ENCODE peak calls at places on chromosomes 16 and 17, in six cellular contexts. S, M, W, L, D and G are unnamed samples.

GRCh38 chr17:60729854-60730253 is 52.2 kb downstream of the BCAS3 start:
- DNase-seq in W (peak), M (no peak), D (no peak), S (no peak), L (no peak), G (no peak)

GRCh38 chr17:32878211-32878610 is 1.3 kb upstream of the MYO1D start:
- DNase-seq in L (no peak), W (peak), D (peak), M (no peak), S (no peak), G (no peak)

GRCh38 chr16:8943001-8943763 is 20.5 kb downstream of the USP7 start:
- DNase-seq in S (no peak), L (no peak), M (no peak), W (no peak), D (no peak), G (no peak)

GRCh38 chr17:61410555-61411089 is 11.0 kb downstream of the TBX2 start:
- DNase-seq in L (peak), M (peak), W (peak), S (peak), D (peak), G (peak)

GRCh38 chr17:28911411-28912045 is 8.6 kb upstream of the DHRS13 start:
- DNase-seq in W (no peak), L (no peak), D (no peak), S (no peak), M (no peak), G (no peak)

GRCh38 chr17:49469831-49470568 is 25.1 kb upstream of the NGFR start:
- DNase-seq in M (no peak), W (no peak), L (no peak), S (no peak), D (no peak), G (no peak)

GRCh38 chr17:70172921-70173320 is 3.6 kb downstream of the KCNJ2 start:
- DNase-seq in S (no peak), D (no peak), W (peak), M (no peak), L (no peak), G (no peak)

GRCh38 chr17:45143767-45144198 is 4.5 kb upstream of the HEXIM1 start:
- DNase-seq in M (no peak), W (peak), S (peak), L (peak), D (peak), G (no peak)

GRCh38 chr16:56604966-56605365 is 3.4 kb upstream of the MT2A start:
- DNase-seq in L (no peak), W (no peak), M (no peak), D (no peak), S (no peak), G (no peak)

GRCh38 chr16:56643080-56643778 is 4.8 kb downstream of the MT1A start:
- DNase-seq in M (no peak), L (peak), S (peak), D (peak), W (no peak), G (peak)

GRCh38 chr16:89531821-89532526 is 23.8 kb downstream of the SPG7 start:
- DNase-seq in L (no peak), W (no peak), M (no peak), D (no peak), S (no peak), G (no peak)

GRCh38 chr17:48751172-48751571 is 22.6 kb upstream of the HOXB13 start:
- DNase-seq in M (no peak), D (no peak), L (no peak), S (no peak), W (no peak), G (no peak)

GRCh38 chr17:74408830-74409229 is 23.1 kb upstream of the GPRC5C start:
- DNase-seq in W (no peak), M (no peak), D (no peak), S (no peak), L (no peak), G (no peak)

GRCh38 chr17:44324092-44324570 is 492 bp downstream of the SLC25A39 start:
- DNase-seq in M (peak), D (no peak), W (no peak), S (no peak), L (no peak), G (no peak)

GRCh38 chr17:45132569-45133463 is 501 bp upstream of the PLCD3 start:
- DNase-seq in S (peak), W (peak), L (peak), M (peak), D (peak), G (peak)

GRCh38 chr17:19958023-19958422 is 19.6 kb downstream of the AKAP10 start:
- DNase-seq in D (peak), L (no peak), S (no peak), W (peak), M (no peak), G (no peak)

GRCh38 chr16:85508388-85508787 is 104.7 kb upstream of the GSE1 start:
- DNase-seq in S (no peak), D (no peak), W (no peak), M (no peak), L (no peak), G (no peak)

GRCh38 chr17:56257075-56257474 is 103.8 kb downstream of the ANKFN1 start:
- DNase-seq in W (no peak), S (no peak), D (no peak), L (no peak), M (no peak), G (no peak)

GRCh38 chr17:13333661-13334060 is 268.1 kb downstream of the HS3ST3A1 start:
- DNase-seq in W (no peak), D (no peak), M (no peak), L (no peak), S (no peak), G (no peak)

GRCh38 chr17:8141046-8141445 is 11.2 kb downstream of the PER1 start:
- DNase-seq in L (no peak), S (no peak), D (no peak), M (no peak), W (no peak), G (peak)

GRCh38 chr17:69978056-69978646 is 96.9 kb upstream of the KCNJ16 start:
- DNase-seq in L (no peak), S (no peak), D (no peak), M (no peak), W (peak), G (no peak)

GRCh38 chr16:89122322-89122831 is 28.7 kb downstream of the ACSF3 start:
- DNase-seq in M (peak), D (no peak), L (no peak), S (peak), W (no peak), G (no peak)

GRCh38 chr16:47260496-47260895 is 116.8 kb upstream of the NETO2 start:
- DNase-seq in D (no peak), L (no peak), M (no peak), W (peak), S (no peak), G (no peak)

GRCh38 chr17:57424777-57425188 is 168.5 kb downstream of the MSI2 start:
- DNase-seq in M (no peak), D (no peak), L (no peak), W (peak), S (no peak), G (no peak)

GRCh38 chr16:85649978-85650863 is 37.1 kb downstream of the GSE1 start:
- DNase-seq in W (no peak), D (no peak), M (no peak), S (no peak), L (no peak), G (no peak)

DNA sequence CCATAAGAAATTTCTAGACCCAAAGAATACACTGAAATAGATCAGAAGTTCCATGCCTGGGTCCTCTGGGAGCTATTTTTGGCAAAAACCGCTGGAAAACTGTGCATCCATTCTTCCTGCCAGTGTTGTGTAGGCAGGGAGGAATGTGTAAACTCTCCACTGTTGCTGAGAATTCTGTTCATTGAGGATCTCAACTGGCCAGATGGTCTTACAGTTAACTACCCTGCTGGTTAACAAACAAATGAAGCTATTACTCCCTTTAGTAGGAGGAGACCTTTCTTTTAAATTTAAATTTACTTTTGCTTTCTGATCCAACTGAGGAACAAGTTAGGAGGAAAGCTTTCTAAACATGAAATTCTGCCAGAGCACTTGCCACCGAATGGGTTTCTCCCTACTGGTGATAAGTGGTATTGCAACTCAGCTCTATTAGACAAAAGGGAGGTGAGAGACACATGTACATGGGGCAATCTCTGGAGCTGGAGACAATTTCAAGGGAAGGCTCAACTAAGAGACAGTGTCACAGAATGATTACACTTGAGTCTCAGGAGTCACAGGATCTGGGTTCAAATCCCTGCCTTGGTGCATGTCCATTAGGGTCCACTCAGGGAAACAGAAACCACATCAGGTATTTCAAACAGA is 37.6 kb downstream of the SOCS1 start:
- DNase-seq in W (peak), M (no peak), S (no peak), D (no peak), L (no peak), G (no peak)
- TF ChIP-seq CTCF in W (peak), M (peak), S (peak), D (peak), L (no peak), G (peak)

DNA sequence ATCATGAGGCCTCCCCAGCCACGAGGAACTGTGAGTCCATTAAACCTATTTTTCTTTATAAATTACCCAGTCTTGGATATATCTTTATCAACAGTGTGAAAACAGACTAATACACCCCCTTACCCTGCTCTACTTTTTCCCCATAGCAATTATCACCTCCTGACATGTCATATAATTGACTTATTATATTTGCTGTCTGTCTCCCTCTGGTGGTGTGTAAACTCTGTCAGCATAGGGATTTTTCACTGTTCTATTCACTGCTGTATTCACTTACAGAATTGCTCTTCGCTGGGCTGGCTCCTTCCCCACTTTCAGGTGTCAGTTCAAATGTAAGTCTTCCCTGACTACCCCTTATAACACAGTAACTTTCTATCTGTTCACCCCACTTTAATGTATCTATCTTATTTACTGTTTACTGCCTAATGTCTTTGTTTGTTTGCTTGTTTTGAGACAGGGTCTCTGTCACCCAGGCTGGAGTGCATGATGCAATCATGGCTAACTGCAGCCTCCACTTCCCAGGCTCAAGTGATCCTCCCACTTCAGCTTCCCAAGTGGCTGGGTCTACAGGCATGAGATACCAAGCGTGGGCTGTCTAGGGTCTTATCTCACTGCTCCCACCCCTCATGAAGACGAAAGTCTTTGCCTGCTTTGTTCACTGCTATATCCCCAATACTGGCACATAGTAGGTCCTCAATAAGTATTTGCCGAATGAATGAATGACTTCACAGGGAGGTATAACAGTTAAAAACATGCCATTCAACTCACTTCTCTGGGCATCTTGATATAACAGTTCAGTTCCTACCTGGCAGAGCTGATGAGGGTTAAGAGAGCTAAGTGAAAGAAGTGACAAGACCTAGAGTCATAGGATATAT is 52.4 kb upstream of the CDH3 start:
- DNase-seq in L (no peak), S (no peak), W (no peak), D (no peak), M (peak), G (no peak)
- TF ChIP-seq CTCF in L (no peak), S (peak), W (peak), D (peak), M (no peak), G (peak)

DNA sequence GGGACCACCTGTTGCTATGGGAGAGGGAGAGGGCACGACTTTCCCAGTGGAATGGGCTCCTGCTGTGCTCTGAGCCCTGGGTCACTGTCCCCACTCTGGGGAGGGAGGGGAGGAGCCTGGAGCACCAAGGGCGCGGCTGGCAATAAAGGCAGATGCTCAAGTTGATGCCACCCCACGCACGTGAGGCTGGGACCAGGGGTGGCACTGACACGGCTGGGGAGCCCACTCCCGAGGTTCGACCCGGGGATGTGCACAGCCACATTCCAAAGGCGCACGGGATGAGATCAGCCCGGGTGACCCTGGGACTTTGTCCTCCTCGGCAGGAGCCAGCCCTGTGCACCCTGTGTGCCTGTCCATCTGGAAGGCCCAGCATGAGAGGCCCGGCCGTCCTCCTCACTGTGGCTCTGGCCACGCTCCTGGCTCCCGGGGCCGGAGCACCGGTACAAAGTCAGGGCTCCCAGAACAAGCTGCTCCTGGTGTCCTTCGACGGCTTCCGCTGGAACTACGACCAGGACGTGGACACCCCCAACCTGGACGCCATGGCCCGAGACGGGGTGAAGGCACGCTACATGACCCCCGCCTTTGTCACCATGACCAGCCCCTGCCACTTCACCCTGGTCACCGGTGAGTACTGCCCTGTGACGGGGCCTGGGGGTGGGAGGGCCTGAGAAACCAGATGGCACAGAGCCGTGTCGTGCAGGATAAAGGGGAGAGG is at the start of gene ENPP7:
- DNase-seq in M (no peak), D (no peak), L (no peak), S (no peak), W (no peak), G (no peak)
- TF ChIP-seq CTCF in M (no peak), D (no peak), L (no peak), S (no peak), W (no peak), G (no peak)

GRCh38 chr16:68778551-68779231 is 41.6 kb downstream of the CDH1 start:
- DNase-seq in L (no peak), D (no peak), W (no peak), S (no peak), M (no peak), G (no peak)
- TF ChIP-seq CTCF in L (no peak), D (no peak), W (no peak), S (no peak), M (no peak), G (no peak)

GRCh38 chr17:3447625-3448024 is 14.0 kb upstream of the OR1E2 start:
- DNase-seq in S (no peak), W (no peak), L (no peak), M (no peak), D (no peak), G (no peak)
- TF ChIP-seq CTCF in S (peak), W (no peak), L (no peak), M (no peak), D (no peak), G (no peak)

GRCh38 chr17:2068101-2068518 is 13.2 kb downstream of the HIC1 start:
- DNase-seq in L (no peak), M (no peak), W (peak), S (no peak), D (peak), G (no peak)
- TF ChIP-seq CTCF in L (no peak), M (no peak), W (peak), S (no peak), D (peak), G (no peak)

GRCh38 chr16:67100569-67101300 is 9.0 kb upstream of the PHAF1 start:
- DNase-seq in S (no peak), W (peak), D (no peak), M (peak), L (no peak), G (no peak)
- TF ChIP-seq CTCF in S (peak), W (peak), D (peak), M (no peak), L (no peak), G (no peak)